ENCODE peak calls at places on chromosomes 12 and 14, in six cellular contexts. S is astrocyte of the cerebellum, M is NCI-H1417, P is T47D, C is aorta, B is T-cell. Q is an unnamed sample.

GRCh38 chr14:38400751-38401150 is 144.9 kb upstream of the CLEC14A start:
- DNase-seq in S (no peak), P (no peak), M (no peak), B (no peak), C (no peak), Q (no peak)

GRCh38 chr12:57837779-57838562 is 8.6 kb downstream of the CTDSP2 start:
- DNase-seq in P (no peak), M (no peak), B (peak), S (no peak), C (peak), Q (no peak)

GRCh38 chr14:102513899-102514772 is 4.6 kb upstream of the ANKRD9 start:
- DNase-seq in S (no peak), P (no peak), C (no peak), M (no peak), B (no peak), Q (no peak)

GRCh38 chr12:119115296-119115905 is 63.3 kb upstream of the HSPB8 start:
- DNase-seq in S (peak), M (peak), P (peak), C (no peak), B (no peak), Q (no peak)

GRCh38 chr12:15627995-15628945 is 160.9 kb downstream of the EPS8 start:
- DNase-seq in P (no peak), S (peak), M (no peak), C (no peak), B (no peak), Q (no peak)

GRCh38 chr12:26318661-26319068 is 123.3 kb downstream of the SSPN start:
- DNase-seq in M (no peak), C (peak), B (no peak), S (no peak), P (no peak), Q (no peak)

GRCh38 chr12:95215925-95216324 is 1.3 kb downstream of the FGD6 start:
- DNase-seq in S (peak), B (no peak), M (no peak), C (no peak), P (peak), Q (no peak)

GRCh38 chr12:111268738-111269572 is 99.9 kb downstream of the PHETA1 start:
- DNase-seq in C (no peak), P (peak), M (no peak), B (no peak), S (no peak), Q (no peak)

GRCh38 chr12:16335838-16336237 is 11.6 kb upstream of the MGST1 start:
- DNase-seq in P (no peak), M (no peak), B (no peak), S (no peak), C (no peak), Q (no peak)

GRCh38 chr14:36515105-36515593 is 4.9 kb downstream of the NKX2-1 start:
- DNase-seq in S (no peak), P (no peak), B (no peak), C (no peak), M (peak), Q (no peak)

GRCh38 chr12:131860472-131861260 is 32.5 kb downstream of the MMP17 start:
- DNase-seq in P (peak), C (no peak), S (no peak), M (peak), B (no peak), Q (no peak)

GRCh38 chr14:65156568-65157366 is 54.5 kb upstream of the MAX start:
- DNase-seq in B (no peak), C (peak), S (peak), M (no peak), P (no peak), Q (no peak)

GRCh38 chr12:95117178-95117599 is 43.8 kb upstream of the NR2C1 start:
- DNase-seq in B (peak), S (peak), C (peak), P (peak), M (peak), Q (peak)

GRCh38 chr12:43292699-43293098 is 259.3 kb downstream of the ADAMTS20 start:
- DNase-seq in P (no peak), B (no peak), M (no peak), C (no peak), S (no peak), Q (no peak)

GRCh38 chr12:104747330-104747729 is 210.8 kb downstream of the SLC41A2 start:
- DNase-seq in C (no peak), M (no peak), S (no peak), B (no peak), P (no peak), Q (no peak)

GRCh38 chr12:65824314-65824563 is at the start of gene HMGA2:
- DNase-seq in B (no peak), S (no peak), C (peak), M (no peak), P (no peak), Q (no peak)

GRCh38 chr12:75820848-75821578 is 210.6 kb downstream of the PHLDA1 start:
- DNase-seq in M (no peak), P (no peak), S (peak), B (no peak), C (peak), Q (no peak)

GRCh38 chr12:67790660-67791059 is 142.1 kb downstream of the DYRK2 start:
- DNase-seq in C (no peak), S (no peak), M (no peak), P (no peak), B (no peak), Q (no peak)

GRCh38 chr14:52043690-52044089 is 25.2 kb downstream of the NID2 start:
- DNase-seq in S (no peak), C (no peak), M (peak), P (peak), B (peak), Q (peak)

GRCh38 chr12:109728921-109729836 is 15.6 kb downstream of the FAM222A start:
- DNase-seq in S (no peak), B (no peak), C (peak), P (no peak), M (peak), Q (no peak)

GRCh38 chr12:119780786-119781434 is 96.2 kb downstream of the CIT start:
- DNase-seq in S (peak), M (no peak), P (peak), C (no peak), B (no peak), Q (no peak)

Q was measured in effector memory CD8-positive, alpha-beta T cell.